ENCODE peak calls at places on chromosomes 1 and 21, in four cellular contexts. One of them, this sample, is unnamed.

GRCh38 chr21:33196956-33197374 is 32.8 kb upstream of the IFNAR2 start:
- DNase-seq in AG20443: peak
- DNase-seq in stimulated activated naive B cell treated with anti-CD40 and anti-IgM and Interleukin-4, amounts not matched to agents 10 μg/mL and 1 μg/mL and 100 μg/mL, for 72 hours: peak
- DNase-seq in astrocyte: peak
- DNase-seq in this sample: peak

GRCh38 chr1:230226004-230226800 is 159.2 kb downstream of the GALNT2 start:
- DNase-seq in AG20443: no peak
- DNase-seq in stimulated activated naive B cell treated with anti-CD40 and anti-IgM and Interleukin-4, amounts not matched to agents 10 μg/mL and 1 μg/mL and 100 μg/mL, for 72 hours: no peak
- DNase-seq in astrocyte: no peak
- DNase-seq in this sample: peak

GRCh38 chr21:17688912-17689874 is 76.5 kb upstream of the BTG3 start:
- DNase-seq in AG20443: no peak
- DNase-seq in stimulated activated naive B cell treated with anti-CD40 and anti-IgM and Interleukin-4, amounts not matched to agents 10 μg/mL and 1 μg/mL and 100 μg/mL, for 72 hours: peak
- DNase-seq in astrocyte: peak
- DNase-seq in this sample: no peak

GRCh38 chr1:168264296-168264695 is 16.4 kb upstream of the TBX19 start:
- DNase-seq in AG20443: no peak
- DNase-seq in stimulated activated naive B cell treated with anti-CD40 and anti-IgM and Interleukin-4, amounts not matched to agents 10 μg/mL and 1 μg/mL and 100 μg/mL, for 72 hours: no peak
- DNase-seq in astrocyte: no peak
- DNase-seq in this sample: no peak

GRCh38 chr1:35945327-35945726 is 14.4 kb downstream of the AGO3 start:
- DNase-seq in AG20443: no peak
- DNase-seq in stimulated activated naive B cell treated with anti-CD40 and anti-IgM and Interleukin-4, amounts not matched to agents 10 μg/mL and 1 μg/mL and 100 μg/mL, for 72 hours: no peak
- DNase-seq in astrocyte: no peak
- DNase-seq in this sample: no peak

GRCh38 chr1:203276916-203277535 is 28.3 kb upstream of the BTG2 start:
- DNase-seq in AG20443: no peak
- DNase-seq in stimulated activated naive B cell treated with anti-CD40 and anti-IgM and Interleukin-4, amounts not matched to agents 10 μg/mL and 1 μg/mL and 100 μg/mL, for 72 hours: no peak
- DNase-seq in astrocyte: no peak
- DNase-seq in this sample: no peak

GRCh38 chr1:13823126-13823880 is 123.3 kb downstream of the PRDM2 start:
- DNase-seq in AG20443: no peak
- DNase-seq in stimulated activated naive B cell treated with anti-CD40 and anti-IgM and Interleukin-4, amounts not matched to agents 10 μg/mL and 1 μg/mL and 100 μg/mL, for 72 hours: no peak
- DNase-seq in astrocyte: no peak
- DNase-seq in this sample: no peak

GRCh38 chr1:39063775-39064174 is 37.6 kb downstream of the NDUFS5 start:
- DNase-seq in AG20443: no peak
- DNase-seq in stimulated activated naive B cell treated with anti-CD40 and anti-IgM and Interleukin-4, amounts not matched to agents 10 μg/mL and 1 μg/mL and 100 μg/mL, for 72 hours: no peak
- DNase-seq in astrocyte: no peak
- DNase-seq in this sample: no peak

GRCh38 chr1:109240158-109241152 is 8.9 kb upstream of the CELSR2 start:
- DNase-seq in AG20443: peak
- DNase-seq in stimulated activated naive B cell treated with anti-CD40 and anti-IgM and Interleukin-4, amounts not matched to agents 10 μg/mL and 1 μg/mL and 100 μg/mL, for 72 hours: no peak
- DNase-seq in astrocyte: peak
- DNase-seq in this sample: peak

GRCh38 chr1:67747667-67748066 is 62.7 kb downstream of the GADD45A start:
- DNase-seq in AG20443: peak
- DNase-seq in stimulated activated naive B cell treated with anti-CD40 and anti-IgM and Interleukin-4, amounts not matched to agents 10 μg/mL and 1 μg/mL and 100 μg/mL, for 72 hours: no peak
- DNase-seq in astrocyte: peak
- DNase-seq in this sample: peak

GRCh38 chr1:70256664-70257063 is 35.5 kb downstream of the SRSF11 start:
- DNase-seq in AG20443: peak
- DNase-seq in stimulated activated naive B cell treated with anti-CD40 and anti-IgM and Interleukin-4, amounts not matched to agents 10 μg/mL and 1 μg/mL and 100 μg/mL, for 72 hours: no peak
- DNase-seq in astrocyte: no peak
- DNase-seq in this sample: no peak

GRCh38 chr1:85148524-85149250 is 52.1 kb downstream of the SYDE2 start:
- DNase-seq in AG20443: peak
- DNase-seq in stimulated activated naive B cell treated with anti-CD40 and anti-IgM and Interleukin-4, amounts not matched to agents 10 μg/mL and 1 μg/mL and 100 μg/mL, for 72 hours: peak
- DNase-seq in astrocyte: peak
- DNase-seq in this sample: peak

GRCh38 chr1:204889681-204890373 is 19.2 kb downstream of the NFASC start:
- DNase-seq in AG20443: no peak
- DNase-seq in stimulated activated naive B cell treated with anti-CD40 and anti-IgM and Interleukin-4, amounts not matched to agents 10 μg/mL and 1 μg/mL and 100 μg/mL, for 72 hours: peak
- DNase-seq in astrocyte: no peak
- DNase-seq in this sample: no peak

GRCh38 chr1:235442788-235443429 is 61.3 kb downstream of the B3GALNT2 start:
- DNase-seq in AG20443: peak
- DNase-seq in stimulated activated naive B cell treated with anti-CD40 and anti-IgM and Interleukin-4, amounts not matched to agents 10 μg/mL and 1 μg/mL and 100 μg/mL, for 72 hours: no peak
- DNase-seq in astrocyte: peak
- DNase-seq in this sample: peak

GRCh38 chr1:187074445-187075045 is 245.8 kb downstream of the PLA2G4A start:
- DNase-seq in AG20443: no peak
- DNase-seq in stimulated activated naive B cell treated with anti-CD40 and anti-IgM and Interleukin-4, amounts not matched to agents 10 μg/mL and 1 μg/mL and 100 μg/mL, for 72 hours: no peak
- DNase-seq in astrocyte: no peak
- DNase-seq in this sample: no peak

GRCh38 chr1:11704226-11704619 is 12.7 kb downstream of the DRAXIN start:
- DNase-seq in AG20443: no peak
- DNase-seq in stimulated activated naive B cell treated with anti-CD40 and anti-IgM and Interleukin-4, amounts not matched to agents 10 μg/mL and 1 μg/mL and 100 μg/mL, for 72 hours: no peak
- DNase-seq in astrocyte: no peak
- DNase-seq in this sample: no peak

GRCh38 chr1:16241116-16241763 is 4.3 kb upstream of the CPLANE2 start:
- DNase-seq in AG20443: no peak
- DNase-seq in stimulated activated naive B cell treated with anti-CD40 and anti-IgM and Interleukin-4, amounts not matched to agents 10 μg/mL and 1 μg/mL and 100 μg/mL, for 72 hours: no peak
- DNase-seq in astrocyte: no peak
- DNase-seq in this sample: no peak

GRCh38 chr1:231934797-231935196 is 308.2 kb downstream of the DISC1 start:
- DNase-seq in AG20443: no peak
- DNase-seq in stimulated activated naive B cell treated with anti-CD40 and anti-IgM and Interleukin-4, amounts not matched to agents 10 μg/mL and 1 μg/mL and 100 μg/mL, for 72 hours: no peak
- DNase-seq in astrocyte: peak
- DNase-seq in this sample: peak

GRCh38 chr1:195591917-195592672 is 1016.1 kb downstream of the KCNT2 start:
- DNase-seq in AG20443: peak
- DNase-seq in stimulated activated naive B cell treated with anti-CD40 and anti-IgM and Interleukin-4, amounts not matched to agents 10 μg/mL and 1 μg/mL and 100 μg/mL, for 72 hours: no peak
- DNase-seq in astrocyte: peak
- DNase-seq in this sample: peak

GRCh38 chr1:192575499-192576189 is at the start of gene RGS1:
- DNase-seq in AG20443: no peak
- DNase-seq in stimulated activated naive B cell treated with anti-CD40 and anti-IgM and Interleukin-4, amounts not matched to agents 10 μg/mL and 1 μg/mL and 100 μg/mL, for 72 hours: peak
- DNase-seq in astrocyte: no peak
- DNase-seq in this sample: peak

GRCh38 chr1:227828773-227829172 is 13.3 kb downstream of the PRSS38 start:
- DNase-seq in AG20443: no peak
- DNase-seq in stimulated activated naive B cell treated with anti-CD40 and anti-IgM and Interleukin-4, amounts not matched to agents 10 μg/mL and 1 μg/mL and 100 μg/mL, for 72 hours: no peak
- DNase-seq in astrocyte: no peak
- DNase-seq in this sample: no peak

GRCh38 chr21:46121286-46122221 is 23.6 kb downstream of the COL6A2 start:
- DNase-seq in AG20443: peak
- DNase-seq in stimulated activated naive B cell treated with anti-CD40 and anti-IgM and Interleukin-4, amounts not matched to agents 10 μg/mL and 1 μg/mL and 100 μg/mL, for 72 hours: no peak
- DNase-seq in astrocyte: no peak
- DNase-seq in this sample: no peak

GRCh38 chr1:19430121-19431068 is 54.9 kb downstream of the CAPZB start:
- DNase-seq in AG20443: peak
- DNase-seq in stimulated activated naive B cell treated with anti-CD40 and anti-IgM and Interleukin-4, amounts not matched to agents 10 μg/mL and 1 μg/mL and 100 μg/mL, for 72 hours: no peak
- DNase-seq in astrocyte: peak
- DNase-seq in this sample: peak

GRCh38 chr1:62084304-62084905 is 110.2 kb upstream of the L1TD1 start:
- DNase-seq in AG20443: no peak
- DNase-seq in stimulated activated naive B cell treated with anti-CD40 and anti-IgM and Interleukin-4, amounts not matched to agents 10 μg/mL and 1 μg/mL and 100 μg/mL, for 72 hours: no peak
- DNase-seq in astrocyte: peak
- DNase-seq in this sample: no peak

GRCh38 chr1:240712014-240712731 is 100.2 kb upstream of the GREM2 start:
- DNase-seq in AG20443: peak
- DNase-seq in stimulated activated naive B cell treated with anti-CD40 and anti-IgM and Interleukin-4, amounts not matched to agents 10 μg/mL and 1 μg/mL and 100 μg/mL, for 72 hours: no peak
- DNase-seq in astrocyte: peak
- DNase-seq in this sample: no peak

GRCh38 chr1:1847501-1848289 is 43.2 kb downstream of the GNB1 start:
- DNase-seq in AG20443: no peak
- DNase-seq in stimulated activated naive B cell treated with anti-CD40 and anti-IgM and Interleukin-4, amounts not matched to agents 10 μg/mL and 1 μg/mL and 100 μg/mL, for 72 hours: peak
- DNase-seq in astrocyte: no peak
- DNase-seq in this sample: no peak

GRCh38 chr1:219123041-219123440 is 50.6 kb upstream of the LYPLAL1 start:
- DNase-seq in AG20443: peak
- DNase-seq in stimulated activated naive B cell treated with anti-CD40 and anti-IgM and Interleukin-4, amounts not matched to agents 10 μg/mL and 1 μg/mL and 100 μg/mL, for 72 hours: no peak
- DNase-seq in astrocyte: no peak
- DNase-seq in this sample: no peak

GRCh38 chr21:28423521-28423920 is 569.2 kb downstream of the LTN1 start:
- DNase-seq in AG20443: no peak
- DNase-seq in stimulated activated naive B cell treated with anti-CD40 and anti-IgM and Interleukin-4, amounts not matched to agents 10 μg/mL and 1 μg/mL and 100 μg/mL, for 72 hours: no peak
- DNase-seq in astrocyte: no peak
- DNase-seq in this sample: no peak

GRCh38 chr1:221392453-221392852 is 349.4 kb downstream of the DUSP10 start:
- DNase-seq in AG20443: peak
- DNase-seq in stimulated activated naive B cell treated with anti-CD40 and anti-IgM and Interleukin-4, amounts not matched to agents 10 μg/mL and 1 μg/mL and 100 μg/mL, for 72 hours: no peak
- DNase-seq in astrocyte: peak
- DNase-seq in this sample: peak

GRCh38 chr21:32548978-32549377 is 36.3 kb downstream of the TCP10L start:
- DNase-seq in AG20443: no peak
- DNase-seq in stimulated activated naive B cell treated with anti-CD40 and anti-IgM and Interleukin-4, amounts not matched to agents 10 μg/mL and 1 μg/mL and 100 μg/mL, for 72 hours: no peak
- DNase-seq in astrocyte: no peak
- DNase-seq in this sample: no peak

GRCh38 chr1:61055110-61055614 is 27.2 kb upstream of the NFIA start:
- DNase-seq in AG20443: no peak
- DNase-seq in stimulated activated naive B cell treated with anti-CD40 and anti-IgM and Interleukin-4, amounts not matched to agents 10 μg/mL and 1 μg/mL and 100 μg/mL, for 72 hours: no peak
- DNase-seq in astrocyte: no peak
- DNase-seq in this sample: no peak

This sample was measured in amniotic epithelial cell.